ENCODE peak calls at places on chromosome 22, in nine cellular contexts. S is CD4-positive, alpha-beta memory T cell; Z is neuronal stem cell; Y is left ventricle myocardium inferior; T is neural progenitor cell; Q is astrocyte; I is mesendoderm; V is cardiac muscle cell; W is IMR-90. H is an unnamed sample.

GRCh38 chr22:46830841-46831240 is 68.4 kb downstream of the TBC1D22A start:
- DNase-seq in S (no peak), Z (no peak), Y (no peak), T (no peak), Q (no peak), I (no peak), V (no peak), W (peak; percentile 29), H (no peak)

GRCh38 chr22:19943665-19944026 is 2.0 kb upstream of the TXNRD2 start:
- DNase-seq in S (no peak), Z (no peak), Y (no peak), T (no peak), Q (peak; percentile 83), I (peak; percentile 85), V (no peak), W (peak; percentile 76), H (no peak)

GRCh38 chr22:41563051-41563711 is 2.4 kb downstream of the CSDC2 start:
- DNase-seq in S (no peak), Z (no peak), Y (no peak), T (no peak), Q (peak; percentile 80), I (peak; percentile 84), V (no peak), W (peak; percentile 85), H (no peak)

GRCh38 chr22:39994046-39994565 is 648 bp upstream of the FAM83F start:
- DNase-seq in S (peak; percentile 83), Z (no peak), Y (no peak), T (no peak), Q (no peak), I (no peak), V (no peak), W (peak; percentile 25), H (no peak)

GRCh38 chr22:20267441-20268288 is 453 bp downstream of the RTN4R start:
- DNase-seq in S (peak; percentile 14), Z (no peak), Y (no peak), T (peak; percentile 81), Q (no peak), I (peak; percentile 20), V (peak; percentile 34), W (no peak), H (no peak)

GRCh38 chr22:33380789-33381530 is 322.8 kb upstream of the SYN3 start:
- DNase-seq in S (no peak), Z (no peak), Y (no peak), T (no peak), Q (peak; percentile 97), I (peak; percentile 18), V (no peak), W (peak; percentile 95), H (no peak)

GRCh38 chr22:19610518-19611253 is 86.5 kb upstream of the CLDN5 start:
- DNase-seq in S (no peak), Z (no peak), Y (no peak), T (no peak), Q (no peak), I (no peak), V (no peak), W (no peak), H (no peak)

GRCh38 chr22:20549232-20549841 is 41.9 kb downstream of the MED15 start:
- DNase-seq in S (peak; percentile 81), Z (no peak), Y (no peak), T (no peak), Q (peak; percentile 49), I (no peak), V (no peak), W (no peak), H (no peak)

GRCh38 chr22:27032121-27032761 is 374.9 kb downstream of the MIAT start:
- DNase-seq in S (no peak), Z (no peak), Y (no peak), T (peak; percentile 11), Q (peak; percentile 10), I (peak; percentile 83), V (peak; percentile 49), W (no peak), H (no peak)

GRCh38 chr22:30754971-30755759 is 60.5 kb downstream of the OSBP2 start:
- DNase-seq in S (no peak), Z (peak; percentile 51), Y (peak; percentile 21), T (peak; percentile 84), Q (peak; percentile 62), I (peak; percentile 86), V (peak; percentile 75), W (peak; percentile 84), H (peak; percentile 32)

GRCh38 chr22:19756288-19757128 is 4.1 kb upstream of the TBX1 start:
- DNase-seq in S (peak; percentile 61), Z (no peak), Y (no peak), T (peak; percentile 74), Q (no peak), I (peak; percentile 49), V (peak; percentile 62), W (no peak), H (peak; percentile 36)

GRCh38 chr22:46754110-46754799 is 8.2 kb upstream of the TBC1D22A start:
- DNase-seq in S (peak; percentile 62), Z (no peak), Y (peak; percentile 94), T (no peak), Q (peak; percentile 97), I (no peak), V (no peak), W (peak; percentile 99), H (no peak)

GRCh38 chr22:32482708-32483107 is 8.1 kb downstream of the FBXO7 start:
- DNase-seq in S (no peak), Z (no peak), Y (no peak), T (no peak), Q (peak; percentile 36), I (no peak), V (no peak), W (peak; percentile 22), H (no peak)

GRCh38 chr22:32536352-32536751 is 61.7 kb downstream of the FBXO7 start:
- DNase-seq in S (no peak), Z (no peak), Y (no peak), T (no peak), Q (no peak), I (no peak), V (no peak), W (no peak), H (no peak)

GRCh38 chr22:40533712-40534378 is 102.7 kb downstream of the MRTFA start:
- DNase-seq in S (peak; percentile 83), Z (no peak), Y (no peak), T (peak; percentile 12), Q (peak; percentile 77), I (peak; percentile 79), V (peak; percentile 42), W (peak; percentile 74), H (peak; percentile 65)

GRCh38 chr22:47053865-47054185 is 291.4 kb downstream of the TBC1D22A start:
- DNase-seq in S (no peak), Z (no peak), Y (no peak), T (no peak), Q (peak; percentile 70), I (no peak), V (no peak), W (peak; percentile 73), H (no peak)

GRCh38 chr22:27748355-27749168 is 53.0 kb downstream of the MN1 start:
- DNase-seq in S (no peak), Z (peak; percentile 31), Y (no peak), T (peak; percentile 66), Q (peak; percentile 89), I (peak; percentile 67), V (no peak), W (peak; percentile 58), H (no peak)

DNA sequence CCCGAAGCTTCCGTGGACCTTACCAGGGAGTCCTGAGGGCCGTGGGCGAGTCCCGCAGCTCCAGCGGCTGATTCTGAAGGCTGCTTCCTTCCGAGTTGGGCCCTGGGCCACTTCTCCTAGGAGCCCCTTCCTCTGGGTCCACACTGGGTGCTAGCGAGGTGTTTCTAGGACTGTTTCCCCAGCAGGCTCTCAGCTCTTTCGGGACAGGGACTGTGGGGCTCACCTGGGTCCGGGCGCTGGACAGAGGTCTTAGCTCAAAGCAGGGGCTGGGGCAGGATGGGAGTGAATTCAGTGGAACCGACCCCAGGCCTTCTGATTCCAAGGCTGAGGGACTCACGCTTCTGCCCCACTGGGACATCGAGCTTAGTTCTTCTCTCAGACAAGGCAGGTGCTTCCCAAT is 29.3 kb upstream of the CSNK1E start:
- DNase-seq in S (no peak), Z (no peak), Y (no peak), T (no peak), Q (no peak), I (no peak), V (no peak), W (no peak), H (no peak)
- H3K4me1 ChIP-seq in S (no peaks in the 10 kb centered on the region), Z (peaks cover 4% of the 10 kb centered on the region), Y (no peaks in the 10 kb centered on the region), T (peaks cover 5% of the 10 kb centered on the region), Q (no peaks in the 10 kb centered on the region), I (no peaks in the 10 kb centered on the region), V (no peaks in the 10 kb centered on the region), W (no peaks in the 10 kb centered on the region), H (no peaks in the 10 kb centered on the region)

GRCh38 chr22:48557473-48557872 is 1270.2 kb downstream of the BRD1 start:
- DNase-seq in S (no peak), Z (no peak), Y (no peak), T (no peak), Q (no peak), I (no peak), V (no peak), W (no peak), H (no peak)
- H3K27me3 ChIP-seq in S (no peaks in the 10 kb centered on the region), Z (no peaks in the 10 kb centered on the region), Y (peaks cover 82% of the 10 kb centered on the region), T (no peaks in the 10 kb centered on the region), Q (no peaks in the 10 kb centered on the region), I (no peaks in the 10 kb centered on the region), V (no peaks in the 10 kb centered on the region), W (no peaks in the 10 kb centered on the region), H (no peaks in the 10 kb centered on the region)

GRCh38 chr22:24162377-24162927 is 18.8 kb upstream of the SUSD2 start:
- DNase-seq in S (no peak), Z (no peak), Y (no peak), T (no peak), Q (no peak), I (no peak), V (no peak), W (no peak), H (no peak)

GRCh38 chr22:24161485-24161884 is 19.8 kb upstream of the SUSD2 start:
- DNase-seq in S (no peak), Z (no peak), Y (no peak), T (no peak), Q (no peak), I (no peak), V (no peak), W (no peak), H (no peak)

GRCh38 chr22:24161909-24162308 is 19.4 kb upstream of the SUSD2 start:
- DNase-seq in S (no peak), Z (no peak), Y (peak; percentile 57), T (no peak), Q (no peak), I (no peak), V (no peak), W (no peak), H (no peak)

GRCh38 chr22:24159650-24160049 is 21.6 kb upstream of the SUSD2 start:
- DNase-seq in S (no peak), Z (no peak), Y (no peak), T (no peak), Q (no peak), I (no peak), V (no peak), W (no peak), H (no peak)

GRCh38 chr22:24160546-24160945 is 20.7 kb upstream of the SUSD2 start:
- DNase-seq in S (no peak), Z (no peak), Y (peak; percentile 59), T (no peak), Q (no peak), I (no peak), V (no peak), W (no peak), H (no peak)
- H3K4me1 ChIP-seq in S (peaks cover 30% of the 10 kb centered on the region), Z (peaks cover 10% of the 10 kb centered on the region), Y (peaks cover 99% of the 10 kb centered on the region), T (peaks cover 10% of the 10 kb centered on the region), Q (peaks cover 17% of the 10 kb centered on the region), I (peaks cover 4% of the 10 kb centered on the region), V (peaks cover 11% of the 10 kb centered on the region), W (peaks cover 21% of the 10 kb centered on the region), H (peaks cover 4% of the 10 kb centered on the region)

GRCh38 chr22:50597097-50597496 is 3.5 kb upstream of the MAPK8IP2 start:
- DNase-seq in S (no peak), Z (no peak), Y (no peak), T (no peak), Q (no peak), I (no peak), V (no peak), W (no peak), H (no peak)
- H3K27me3 ChIP-seq in S (peaks cover 3% of the 10 kb centered on the region), Z (no peaks in the 10 kb centered on the region), Y (peaks cover 39% of the 10 kb centered on the region), T (peaks cover 43% of the 10 kb centered on the region), Q (peaks cover 9% of the 10 kb centered on the region), I (peaks cover 5% of the 10 kb centered on the region), V (peaks cover 28% of the 10 kb centered on the region), W (peaks cover 18% of the 10 kb centered on the region), H (no peaks in the 10 kb centered on the region)